ENCODE peak calls at places on chromosomes 1 and 21, in ten cellular contexts. E is uterus, M is heart left ventricle, K is prostate gland, G is IMR-90, A is body of pancreas, R is erythroblast, X is tibial nerve, C is Peyer's patch, F is ovary. H is an unnamed sample.

GRCh38 chr1:223844521-223844961 is 1.2 kb downstream of the TP53BP2 start:
- DNase-seq in E (no peak), M (no peak), K (no peak), G (no peak), A (no peak), R (no peak), X (no peak), C (no peak), F (no peak), H (no peak)

GRCh38 chr1:31243451-31244286 is 4.0 kb upstream of the NKAIN1 start:
- DNase-seq in E (no peak), M (no peak), K (no peak), G (peak; percentile 19), A (peak; percentile 57), R (no peak), X (no peak), C (no peak), F (no peak), H (peak; percentile 64)

GRCh38 chr21:27564684-27565280 is 597.9 kb upstream of the ADAMTS5 start:
- DNase-seq in E (peak; percentile 27), M (peak; percentile 37), K (peak; percentile 25), G (peak; percentile 70), A (peak; percentile 70), R (peak; percentile 5), X (no peak), C (peak; percentile 59), F (peak; percentile 18), H (no peak)

GRCh38 chr1:107530543-107530942 is 389.7 kb downstream of the NTNG1 start:
- DNase-seq in E (no peak), M (no peak), K (peak; percentile 89), G (no peak), A (no peak), R (no peak), X (no peak), C (no peak), F (no peak), H (no peak)

GRCh38 chr1:24925082-24925779 is 4.8 kb downstream of the RUNX3 start:
- DNase-seq in E (no peak), M (no peak), K (no peak), G (no peak), A (no peak), R (no peak), X (no peak), C (peak; percentile 80), F (no peak), H (no peak)

GRCh38 chr1:205294175-205294913 is 27.2 kb downstream of the NUAK2 start:
- DNase-seq in E (peak; percentile 61), M (no peak), K (no peak), G (peak; percentile 99), A (no peak), R (no peak), X (no peak), C (peak; percentile 81), F (peak; percentile 71), H (no peak)

GRCh38 chr1:106717561-106717960 is 338.9 kb upstream of the PRMT6 start:
- DNase-seq in E (no peak), M (no peak), K (no peak), G (no peak), A (no peak), R (no peak), X (no peak), C (no peak), F (no peak), H (no peak)

GRCh38 chr21:37207441-37208009 is 59.6 kb downstream of the VPS26C start:
- DNase-seq in E (no peak), M (peak; percentile 53), K (peak; percentile 19), G (no peak), A (peak; percentile 35), R (no peak), X (no peak), C (no peak), F (no peak), H (peak; percentile 38)

GRCh38 chr1:41622402-41622801 is 137.9 kb upstream of the EDN2 start:
- DNase-seq in E (no peak), M (no peak), K (no peak), G (peak; percentile 64), A (no peak), R (no peak), X (no peak), C (no peak), F (no peak), H (no peak)

GRCh38 chr1:41623736-41624135 is 139.3 kb upstream of the EDN2 start:
- DNase-seq in E (no peak), M (no peak), K (no peak), G (no peak), A (no peak), R (no peak), X (no peak), C (peak; percentile 44), F (no peak), H (no peak)

GRCh38 chr1:41621256-41621655 is 136.8 kb upstream of the EDN2 start:
- DNase-seq in E (no peak), M (no peak), K (no peak), G (no peak), A (no peak), R (no peak), X (no peak), C (no peak), F (no peak), H (no peak)

GRCh38 chr1:41621791-41622190 is 137.3 kb upstream of the EDN2 start:
- DNase-seq in E (no peak), M (no peak), K (no peak), G (no peak), A (no peak), R (no peak), X (no peak), C (no peak), F (no peak), H (no peak)

DNA sequence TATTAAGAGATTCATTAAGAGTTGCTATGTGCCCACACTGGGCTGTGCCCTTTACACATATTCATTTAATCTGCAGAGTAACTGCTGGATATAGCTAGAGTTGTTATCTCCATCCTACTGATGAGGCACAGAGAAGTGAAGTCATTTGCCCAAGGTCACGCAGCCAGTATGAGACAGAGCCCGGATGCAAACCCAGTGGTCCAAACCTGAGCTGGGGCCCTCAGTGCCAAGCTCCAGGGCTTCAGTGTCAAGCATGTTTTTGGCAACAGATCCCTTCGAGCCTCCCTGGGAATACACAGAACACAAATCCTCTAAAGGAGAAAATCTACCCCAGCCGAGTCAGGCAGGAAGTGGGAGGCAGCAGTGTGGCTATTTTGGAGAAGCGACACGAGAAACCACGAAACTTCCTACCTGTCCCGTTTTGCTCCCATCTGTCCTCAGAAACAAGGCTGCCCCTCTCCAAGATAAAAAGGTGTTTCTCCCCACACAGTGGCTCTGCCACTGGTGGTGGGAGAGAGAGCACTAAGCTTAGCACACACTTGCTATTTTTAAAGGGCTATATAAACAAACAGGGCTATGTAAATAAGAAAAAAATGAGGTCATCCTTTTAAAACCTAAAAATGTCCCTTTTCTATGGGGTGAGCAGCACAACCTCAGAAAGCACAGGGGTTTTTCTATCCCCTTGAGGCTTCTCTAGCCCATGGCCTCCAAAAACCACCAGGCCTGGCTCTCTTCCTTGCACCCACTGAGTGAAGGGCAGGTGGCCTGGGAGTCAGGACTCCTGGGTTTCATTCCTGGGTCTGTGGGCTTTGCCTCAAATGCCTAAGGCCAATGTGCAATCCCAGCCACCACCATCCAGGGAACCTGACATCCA is 138.6 kb upstream of the EDN2 start:
- DNase-seq in E (no peak), M (no peak), K (no peak), G (peak; percentile 56), A (no peak), R (no peak), X (no peak), C (peak; percentile 41), F (no peak), H (no peak)
- TF ChIP-seq POLR2A in E (no peak), M (no peak), K (no peak), G (no peak), A (no peak), R (no peak), X (no peak), C (no peak), F (no peak), H (no peak)

GRCh38 chr1:53244126-53244525 is 5.8 kb upstream of the MAGOH start:
- DNase-seq in E (no peak), M (no peak), K (no peak), G (no peak), A (no peak), R (no peak), X (no peak), C (no peak), F (no peak), H (no peak)

GRCh38 chr1:53237638-53238037 is 680 bp downstream of the MAGOH start:
- DNase-seq in E (no peak), M (no peak), K (no peak), G (no peak), A (no peak), R (peak; percentile 64), X (no peak), C (no peak), F (no peak), H (no peak)

GRCh38 chr1:53241828-53242227 is 3.5 kb upstream of the MAGOH start:
- DNase-seq in E (no peak), M (no peak), K (no peak), G (no peak), A (no peak), R (no peak), X (no peak), C (no peak), F (no peak), H (no peak)

GRCh38 chr1:53242381-53242780 is 4.1 kb upstream of the MAGOH start:
- DNase-seq in E (no peak), M (no peak), K (no peak), G (no peak), A (no peak), R (no peak), X (no peak), C (no peak), F (no peak), H (no peak)

DNA sequence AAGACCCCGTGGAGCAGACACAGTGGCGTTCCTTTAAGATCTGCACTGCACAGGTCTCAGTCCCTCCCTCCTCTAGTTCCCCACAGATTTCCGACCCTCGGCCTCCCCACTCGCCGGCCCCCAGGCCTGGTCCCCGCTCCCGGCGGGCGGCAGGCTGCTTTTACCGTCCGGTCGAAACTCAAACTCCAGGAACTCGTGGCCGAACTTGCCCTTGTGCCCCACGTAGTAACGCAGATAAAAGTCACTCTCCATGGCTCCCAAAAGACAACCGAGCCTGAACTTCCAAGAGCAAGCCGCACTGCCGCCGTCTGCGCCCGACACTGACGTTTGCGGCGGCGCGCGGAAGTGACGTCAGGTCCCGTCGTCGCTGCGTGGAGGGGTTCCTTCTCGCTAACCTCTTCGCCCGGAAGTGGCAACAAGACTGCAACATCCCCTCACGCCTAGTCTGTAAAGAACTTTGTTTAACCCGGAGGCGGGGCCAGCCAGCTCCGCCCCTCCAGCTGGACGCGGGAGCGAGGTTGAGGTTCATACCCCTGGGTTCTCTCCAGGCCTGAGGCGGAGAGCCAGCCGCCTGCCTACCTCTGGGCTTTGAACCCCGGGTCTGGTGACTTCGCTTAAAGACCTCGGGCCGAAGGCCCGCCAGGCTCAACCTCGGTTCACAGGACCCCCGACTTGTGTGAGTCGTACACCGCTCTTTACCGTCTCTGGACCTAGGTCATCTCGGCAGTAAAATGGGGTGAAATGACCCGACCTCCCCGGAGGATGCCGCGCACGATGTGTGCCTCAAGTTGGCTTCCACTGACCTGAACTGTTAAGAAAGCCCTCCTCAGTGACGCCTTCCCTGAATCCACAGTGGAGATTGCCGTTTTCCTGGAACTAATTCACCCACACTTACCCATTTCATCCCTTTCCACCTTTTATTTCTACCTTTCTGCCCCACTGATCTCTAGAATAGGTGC is at the start of gene MAGOH:
- DNase-seq in E (peak; percentile 94), M (peak; percentile 95), K (peak; percentile 88), G (peak; percentile 96), A (peak; percentile 93), R (peak; percentile 98), X (peak; percentile 74), C (peak; percentile 97), F (peak; percentile 96), H (peak; percentile 97)
- TF ChIP-seq POLR2A in E (peak; percentile 55), M (peak; percentile 73), K (peak; percentile 53), G (peak; percentile 75), A (peak; percentile 62), R (peak; percentile 91), X (peak; percentile 72), C (peak; percentile 56), F (peak; percentile 85), H (peak; percentile 70)

DNA sequence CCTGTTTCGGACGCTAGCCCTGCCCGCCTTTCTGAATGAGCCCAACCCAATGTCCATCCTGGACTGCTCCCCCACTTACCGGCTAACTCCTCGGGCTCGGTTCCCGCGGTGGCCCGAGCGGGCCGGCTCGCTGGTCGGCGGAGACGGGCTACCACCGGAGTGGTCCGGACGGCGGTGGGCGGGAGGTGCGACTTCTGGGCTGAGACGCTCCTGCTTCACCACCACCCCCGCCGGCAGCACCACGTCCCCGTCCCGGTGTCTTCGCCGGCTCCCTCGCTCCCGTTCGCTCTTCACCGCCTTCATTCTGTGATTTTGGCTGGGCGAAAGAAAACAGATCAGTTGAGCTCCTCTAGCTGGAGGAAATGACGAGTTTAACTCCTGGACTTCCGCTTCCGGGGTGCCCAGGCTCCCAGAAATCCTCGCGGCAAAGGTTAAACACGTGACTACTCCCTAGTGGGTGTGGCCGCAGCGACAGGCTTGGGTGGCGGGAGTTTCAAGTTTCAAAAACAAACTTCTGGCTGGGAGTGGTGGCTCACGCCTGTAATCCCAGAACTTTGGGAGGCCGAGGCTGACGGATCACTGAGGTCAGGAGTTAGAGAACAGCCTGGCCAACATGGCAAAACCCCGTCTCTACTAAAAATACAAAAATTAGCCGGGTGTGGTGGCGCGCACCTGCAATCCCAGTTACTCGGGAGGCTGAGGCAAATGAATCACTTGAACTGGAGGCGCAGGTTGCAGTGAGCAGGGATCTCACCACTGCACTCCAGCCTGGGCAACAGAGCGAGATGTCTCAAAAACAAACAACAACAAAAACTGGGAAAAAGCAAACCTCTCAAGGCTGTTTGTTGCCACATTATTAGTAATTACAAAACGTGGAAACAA is at the start of gene SNIP1:
- DNase-seq in E (peak; percentile 92), M (peak; percentile 92), K (peak; percentile 93), G (peak; percentile 88), A (peak; percentile 96), R (peak; percentile 93), X (peak; percentile 77), C (peak; percentile 97), F (peak; percentile 89), H (peak; percentile 85)
- TF ChIP-seq POLR2A in E (no peak), M (peak; percentile 72), K (no peak), G (peak; percentile 94), A (peak; percentile 61), R (peak; percentile 80), X (peak; percentile 73), C (peak; percentile 82), F (peak; percentile 76), H (no peak)

GRCh38 chr1:77945345-77945744 is 33.5 kb downstream of the FUBP1 start:
- DNase-seq in E (no peak), M (no peak), K (no peak), G (no peak), A (no peak), R (no peak), X (no peak), C (no peak), F (no peak), H (no peak)
- TF ChIP-seq POLR2A in E (no peak), M (no peak), K (no peak), G (no peak), A (no peak), R (no peak), X (no peak), C (no peak), F (no peak), H (no peak)

H was measured in H54.